ENCODE peak calls at places on chromosome 15, in five cellular contexts. G is HL-60, M is AG04450, D is fibroblast of mammary gland, J is ovary. Y is an unnamed sample.

GRCh38 chr15:92914103-92914499 is 14.0 kb downstream of the CHD2 start:
- DNase-seq in G (no peak), M (no peak), D (no peak), J (no peak), Y (no peak)

GRCh38 chr15:51649659-51650521 is 27.3 kb upstream of the DMXL2 start:
- DNase-seq in G (peak; percentile 69), M (peak; percentile 50), D (peak; percentile 83), J (peak; percentile 52), Y (peak; percentile 35)

GRCh38 chr15:64187396-64188191 is 24.8 kb upstream of the PPIB start:
- DNase-seq in G (no peak), M (no peak), D (no peak), J (no peak), Y (no peak)

GRCh38 chr15:33975023-33975565 is 6.8 kb downstream of the CHRM5 start:
- DNase-seq in G (no peak), M (no peak), D (no peak), J (no peak), Y (no peak)

GRCh38 chr15:69904296-69904560 is 193.5 kb downstream of the TLE3 start:
- DNase-seq in G (no peak), M (no peak), D (no peak), J (no peak), Y (no peak)

GRCh38 chr15:91338763-91339162 is 238.7 kb downstream of the SV2B start:
- DNase-seq in G (no peak), M (no peak), D (peak; percentile 27), J (no peak), Y (no peak)

GRCh38 chr15:40459391-40460015 is 11.3 kb upstream of the CHST14 start:
- DNase-seq in G (no peak), M (no peak), D (no peak), J (no peak), Y (no peak)

GRCh38 chr15:28989239-28989830 is 103.6 kb downstream of the APBA2 start:
- DNase-seq in G (no peak), M (no peak), D (no peak), J (no peak), Y (no peak)

GRCh38 chr15:98077186-98077585 is 116.7 kb downstream of the ARRDC4 start:
- DNase-seq in G (no peak), M (no peak), D (peak; percentile 70), J (peak; percentile 40), Y (no peak)

GRCh38 chr15:57427367-57427821 is 51.1 kb downstream of the CGNL1 start:
- DNase-seq in G (no peak), M (no peak), D (peak; percentile 30), J (peak; percentile 29), Y (no peak)

GRCh38 chr15:94412979-94413741 is 181.8 kb downstream of the MCTP2 start:
- DNase-seq in G (no peak), M (no peak), D (peak; percentile 35), J (no peak), Y (no peak)

GRCh38 chr15:89652131-89652530 is 3.1 kb downstream of the KIF7 start:
- DNase-seq in G (no peak), M (no peak), D (no peak), J (no peak), Y (no peak)

GRCh38 chr15:66865622-66866611 is 163.9 kb downstream of the SMAD6 start:
- DNase-seq in G (peak; percentile 90), M (no peak), D (no peak), J (no peak), Y (peak; percentile 50)

GRCh38 chr15:58361291-58361759 is 70.5 kb upstream of the LIPC start:
- DNase-seq in G (peak; percentile 62), M (peak; percentile 97), D (peak; percentile 95), J (no peak), Y (no peak)

DNA sequence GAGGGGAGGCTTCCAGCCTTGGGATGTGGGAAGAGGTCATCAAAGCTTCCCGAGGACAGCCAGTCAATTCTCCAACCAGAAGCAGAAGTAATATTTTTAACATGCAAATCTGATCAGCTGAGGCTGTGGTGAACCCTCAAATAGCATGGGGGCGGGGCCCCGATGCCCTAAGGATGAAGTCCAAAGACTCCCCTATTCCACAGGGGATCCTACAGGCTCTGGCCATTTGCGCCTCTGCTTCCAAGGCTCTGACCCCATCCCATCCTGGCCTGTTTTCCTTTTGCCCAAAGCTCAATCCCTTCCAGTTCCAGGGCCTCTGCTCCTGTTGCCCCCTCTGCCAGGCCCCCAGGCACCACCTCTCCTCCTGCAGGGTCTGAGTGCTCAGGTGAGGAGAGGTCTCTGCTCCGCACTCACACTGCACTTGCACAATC is 6.7 kb upstream of the CSK start:
- DNase-seq in G (peak; percentile 36), M (no peak), D (no peak), J (no peak), Y (no peak)
- H3K4me3 ChIP-seq in G (no peak overlapping the region), M (no peak overlapping the region), D (no peak overlapping the region), J (no peak overlapping the region), Y (no peak overlapping the region)

GRCh38 chr15:31277335-31278055 is 49.1 kb upstream of the KLF13 start:
- DNase-seq in G (no peak), M (no peak), D (no peak), J (no peak), Y (no peak)
- H3K4me3 ChIP-seq in G (no peak overlapping the region), M (no peak overlapping the region), D (no peak overlapping the region), J (no peak overlapping the region), Y (no peak overlapping the region)

GRCh38 chr15:82040862-82041261 is 5.0 kb downstream of the MEX3B start:
- DNase-seq in G (peak; percentile 8), M (no peak), D (no peak), J (no peak), Y (peak; percentile 41)

GRCh38 chr15:82045179-82045891 is 483 bp downstream of the MEX3B start:
- DNase-seq in G (peak; percentile 21), M (no peak), D (peak; percentile 25), J (peak; percentile 51), Y (no peak)

GRCh38 chr15:82044373-82045178 is 1.2 kb downstream of the MEX3B start:
- DNase-seq in G (peak; percentile 7), M (peak; percentile 42), D (peak; percentile 52), J (peak; percentile 47), Y (no peak)

GRCh38 chr15:82043726-82044372 is 2.0 kb downstream of the MEX3B start:
- DNase-seq in G (no peak), M (no peak), D (peak; percentile 25), J (peak; percentile 34), Y (no peak)

GRCh38 chr15:82043130-82043673 is 2.6 kb downstream of the MEX3B start:
- DNase-seq in G (no peak), M (no peak), D (no peak), J (no peak), Y (no peak)
- H3K4me3 ChIP-seq in G (no peak overlapping the region), M (peak overlapping the region; percentile 89), D (no peak overlapping the region), J (no peak overlapping the region), Y (no peak overlapping the region)

GRCh38 chr15:44736261-44736765 is at the start of gene TRIM69:
- DNase-seq in G (no peak), M (no peak), D (no peak), J (no peak), Y (no peak)
- H3K4me3 ChIP-seq in G (no peak within 1 kb of the TSS), M (no peak within 1 kb of the TSS), D (no peak within 1 kb of the TSS), J (no peak within 1 kb of the TSS), Y (no peak within 1 kb of the TSS)

DNA sequence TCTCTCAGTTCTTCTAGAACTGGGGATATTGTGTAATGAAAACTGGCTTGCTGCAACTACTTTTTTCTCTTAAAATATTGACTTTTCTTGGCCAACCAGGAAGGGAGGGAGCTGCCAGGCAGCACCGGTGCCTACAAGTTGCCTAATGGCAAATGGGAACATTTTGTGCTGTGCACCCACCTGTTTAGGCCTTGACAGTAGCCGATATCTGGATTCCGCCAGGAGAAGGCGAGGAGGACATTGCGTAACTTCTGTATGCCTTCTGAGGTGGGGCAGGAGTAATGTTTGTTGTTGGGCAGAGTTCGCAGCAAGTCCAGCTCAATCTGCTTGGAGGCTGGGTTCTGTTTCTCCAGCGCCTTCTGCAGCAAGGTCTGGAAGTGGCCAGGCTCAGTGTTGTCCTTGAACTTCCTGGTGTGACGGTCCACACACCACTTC is 64.9 kb downstream of the TBC1D2B start:
- DNase-seq in G (no peak), M (no peak), D (no peak), J (peak; percentile 65), Y (peak; percentile 82)
- H3K4me3 ChIP-seq in G (no peak overlapping the region), M (no peak overlapping the region), D (no peak overlapping the region), J (no peak overlapping the region), Y (no peak overlapping the region)

GRCh38 chr15:80186066-80186465 is 33.3 kb downstream of the FAH start:
- DNase-seq in G (no peak), M (no peak), D (no peak), J (no peak), Y (no peak)

GRCh38 chr15:80188293-80188692 is 35.5 kb downstream of the FAH start:
- DNase-seq in G (no peak), M (no peak), D (peak; percentile 21), J (no peak), Y (no peak)

GRCh38 chr15:80185152-80185551 is 32.4 kb downstream of the FAH start:
- DNase-seq in G (no peak), M (no peak), D (no peak), J (no peak), Y (no peak)

GRCh38 chr15:80183886-80184285 is 31.1 kb downstream of the FAH start:
- DNase-seq in G (no peak), M (no peak), D (no peak), J (no peak), Y (no peak)

GRCh38 chr15:80186597-80186996 is 33.8 kb downstream of the FAH start:
- DNase-seq in G (no peak), M (no peak), D (no peak), J (no peak), Y (no peak)
- H3K4me3 ChIP-seq in G (no peak overlapping the region), M (no peak overlapping the region), D (no peak overlapping the region), J (no peak overlapping the region), Y (no peak overlapping the region)

GRCh38 chr15:101244039-101244781 is 7.6 kb downstream of the CHSY1 start:
- DNase-seq in G (peak; percentile 49), M (no peak), D (no peak), J (no peak), Y (no peak)

GRCh38 chr15:101242160-101242998 is 9.5 kb downstream of the CHSY1 start:
- DNase-seq in G (peak; percentile 95), M (no peak), D (peak; percentile 76), J (no peak), Y (peak; percentile 51)

GRCh38 chr15:101242999-101243336 is 8.9 kb downstream of the CHSY1 start:
- DNase-seq in G (no peak), M (no peak), D (no peak), J (no peak), Y (no peak)

GRCh38 chr15:101244889-101245668 is 6.8 kb downstream of the CHSY1 start:
- DNase-seq in G (no peak), M (no peak), D (no peak), J (no peak), Y (no peak)

DNA sequence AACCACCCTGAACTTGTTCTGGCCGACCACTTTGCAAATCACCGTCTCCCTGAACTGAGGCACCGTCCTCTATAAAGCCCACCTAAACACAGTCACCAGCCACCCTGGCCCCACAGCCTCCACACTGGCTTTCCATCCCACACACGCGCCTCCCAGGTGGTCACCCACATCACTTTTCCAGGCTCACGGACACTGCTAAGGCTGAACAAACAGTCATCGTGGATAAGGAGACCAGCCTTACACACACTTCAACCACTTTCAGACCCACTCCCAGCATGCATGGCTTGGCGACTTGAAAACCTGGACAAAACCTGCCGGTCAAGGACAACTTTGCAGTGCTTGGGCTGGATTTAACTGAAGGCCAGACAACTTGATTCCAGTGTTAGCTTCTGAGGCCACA is 8.4 kb downstream of the CHSY1 start:
- DNase-seq in G (no peak), M (no peak), D (no peak), J (no peak), Y (no peak)
- H3K4me3 ChIP-seq in G (no peak overlapping the region), M (no peak overlapping the region), D (no peak overlapping the region), J (no peak overlapping the region), Y (no peak overlapping the region)

Y was measured in lung.